ENCODE peak calls at places on chromosomes 11 and 22, in nine cellular contexts. N is heart left ventricle, M is NB4, R is tibial nerve, X is H1, W is sigmoid colon, O is stomach, D is A549, V is HepG2. Q is an unnamed sample.

GRCh38 chr11:88431675-88432341 is 94.3 kb upstream of the CTSC start:
- DNase-seq in N (no peak), M (no peak), R (no peak), X (no peak), W (no peak), O (no peak), D (no peak), V (peak), Q (no peak)

GRCh38 chr22:37059876-37060449 is 8.4 kb downstream of the KCTD17 start:
- DNase-seq in N (no peak), M (no peak), R (no peak), X (no peak), W (no peak), O (no peak), D (no peak), V (no peak), Q (no peak)

GRCh38 chr22:29780781-29781676 is 13.9 kb downstream of the UQCR10 start:
- DNase-seq in N (no peak), M (no peak), R (no peak), X (no peak), W (no peak), O (no peak), D (no peak), V (peak), Q (no peak)

GRCh38 chr22:27386186-27386585 is 415.4 kb downstream of the MN1 start:
- DNase-seq in N (no peak), M (no peak), R (no peak), X (no peak), W (no peak), O (no peak), D (peak), V (no peak), Q (no peak)

GRCh38 chr22:31271485-31271884 is 20.8 kb downstream of the PIK3IP1 start:
- DNase-seq in N (no peak), M (no peak), R (no peak), X (no peak), W (no peak), O (no peak), D (no peak), V (peak), Q (peak)

GRCh38 chr11:17162376-17162775 is 45.4 kb downstream of the PIK3C2A start:
- DNase-seq in N (no peak), M (no peak), R (no peak), X (no peak), W (no peak), O (no peak), D (no peak), V (no peak), Q (no peak)

GRCh38 chr22:31327786-31328544 is 18.2 kb downstream of the PATZ1 start:
- DNase-seq in N (no peak), M (no peak), R (no peak), X (no peak), W (no peak), O (no peak), D (no peak), V (no peak), Q (no peak)

GRCh38 chr11:63639195-63639832 is 25.1 kb upstream of the PLAAT3 start:
- DNase-seq in N (no peak), M (peak), R (no peak), X (no peak), W (no peak), O (no peak), D (peak), V (no peak), Q (no peak)

GRCh38 chr22:21632237-21632895 is at the start of gene CCDC116:
- DNase-seq in N (no peak), M (peak), R (no peak), X (peak), W (no peak), O (peak), D (peak), V (peak), Q (peak)

GRCh38 chr11:2507945-2508749 is 63.3 kb downstream of the KCNQ1 start:
- DNase-seq in N (no peak), M (no peak), R (no peak), X (no peak), W (peak), O (no peak), D (no peak), V (no peak), Q (peak)

GRCh38 chr11:65211293-65212105 is 29.8 kb downstream of the CAPN1 start:
- DNase-seq in N (no peak), M (no peak), R (no peak), X (no peak), W (peak), O (no peak), D (no peak), V (no peak), Q (no peak)

GRCh38 chr22:39612811-39613548 is 42.4 kb downstream of the CACNA1I start:
- DNase-seq in N (no peak), M (no peak), R (no peak), X (no peak), W (no peak), O (no peak), D (no peak), V (no peak), Q (no peak)

GRCh38 chr22:44723801-44724200 is 21.8 kb downstream of the PRR5 start:
- DNase-seq in N (no peak), M (peak), R (no peak), X (no peak), W (no peak), O (no peak), D (peak), V (peak), Q (no peak)

GRCh38 chr11:115682901-115683300 is 178.7 kb upstream of the CADM1 start:
- DNase-seq in N (no peak), M (no peak), R (no peak), X (no peak), W (no peak), O (no peak), D (no peak), V (no peak), Q (no peak)

GRCh38 chr11:2518112-2518982 is 73.5 kb downstream of the KCNQ1 start:
- DNase-seq in N (no peak), M (no peak), R (no peak), X (peak), W (peak), O (peak), D (no peak), V (no peak), Q (no peak)

GRCh38 chr22:46357711-46358505 is 22.4 kb downstream of the TRMU start:
- DNase-seq in N (no peak), M (no peak), R (no peak), X (no peak), W (no peak), O (no peak), D (no peak), V (no peak), Q (no peak)

GRCh38 chr11:117725048-117725734 is 71.8 kb downstream of the DSCAML1 start:
- DNase-seq in N (no peak), M (no peak), R (no peak), X (no peak), W (peak), O (no peak), D (no peak), V (no peak), Q (no peak)

GRCh38 chr11:2825261-2825885 is 60.2 kb downstream of the CDKN1C start:
- DNase-seq in N (peak), M (peak), R (peak), X (no peak), W (peak), O (peak), D (no peak), V (peak), Q (peak)

GRCh38 chr22:35426801-35427140 is 26.8 kb downstream of the MCM5 start:
- DNase-seq in N (no peak), M (no peak), R (no peak), X (no peak), W (no peak), O (no peak), D (no peak), V (no peak), Q (no peak)
- H3K4me3 ChIP-seq in N (no peak), M (no peak), R (no peak), X (no peak), W (no peak), O (no peak), D (no peak), V (no peak), Q (no peak)

GRCh38 chr11:60953781-60954180 is 1.8 kb upstream of the SLC15A3 start:
- DNase-seq in N (no peak), M (no peak), R (no peak), X (no peak), W (no peak), O (no peak), D (no peak), V (no peak), Q (peak)

GRCh38 chr11:60950933-60951610 is 904 bp downstream of the SLC15A3 start:
- DNase-seq in N (no peak), M (no peak), R (no peak), X (peak), W (no peak), O (peak), D (no peak), V (no peak), Q (peak)

GRCh38 chr11:60952742-60953170 is 780 bp upstream of the SLC15A3 start:
- DNase-seq in N (no peak), M (no peak), R (no peak), X (no peak), W (no peak), O (no peak), D (no peak), V (no peak), Q (no peak)

GRCh38 chr11:60951611-60951908 is 416 bp downstream of the SLC15A3 start:
- DNase-seq in N (no peak), M (no peak), R (peak), X (no peak), W (no peak), O (no peak), D (no peak), V (no peak), Q (no peak)

GRCh38 chr11:60951909-60952741 is at the start of gene SLC15A3:
- DNase-seq in N (peak), M (peak), R (peak), X (peak), W (peak), O (peak), D (no peak), V (no peak), Q (peak)
- TF ChIP-seq POLR2A in N (peak), M (peak), R (no peak), X (no peak), W (no peak), O (no peak), D (no peak), V (no peak), Q (no peak)

DNA sequence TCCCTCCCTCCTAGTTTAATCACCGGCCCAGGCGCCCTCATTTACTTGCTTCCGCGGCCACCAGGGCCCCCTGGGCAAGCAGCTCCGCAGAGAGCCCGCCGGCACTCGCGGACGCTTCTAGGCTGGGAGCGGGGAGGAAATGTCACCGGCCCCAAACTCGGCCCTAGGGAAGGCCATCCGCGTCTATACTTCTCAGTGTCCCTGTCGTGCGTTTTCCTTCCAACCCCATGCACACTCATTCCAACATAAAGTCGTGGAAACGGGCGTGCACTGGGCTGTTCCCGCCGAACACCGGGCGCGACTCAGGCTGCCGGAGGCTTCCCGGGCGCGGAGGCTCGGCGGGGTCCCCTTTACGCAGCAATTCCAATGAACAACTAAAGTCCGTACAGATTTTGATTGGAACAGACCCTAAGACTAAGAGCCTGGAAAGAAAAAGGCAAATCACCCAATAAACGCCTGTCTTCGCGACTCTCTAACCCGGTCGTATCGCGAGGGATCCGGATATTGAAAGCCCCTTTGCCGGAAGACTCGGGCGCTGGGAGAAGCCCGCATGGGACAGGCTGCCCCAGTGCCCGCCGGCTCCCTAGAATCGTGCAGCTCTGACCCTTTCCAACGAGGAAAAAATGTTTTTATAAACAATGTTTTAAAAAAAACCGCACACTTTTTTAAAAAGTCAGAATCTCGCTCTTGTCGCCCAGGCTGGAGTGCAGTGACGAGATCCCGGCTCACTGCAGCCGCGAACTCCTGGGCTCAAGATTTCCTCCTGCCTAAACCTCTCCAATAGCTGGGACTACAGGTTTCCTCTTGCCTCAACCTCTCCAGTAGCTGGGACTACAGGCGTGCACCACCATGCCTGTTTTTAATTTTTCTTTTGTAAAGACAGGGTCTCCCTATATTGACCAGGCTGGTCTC is 1.3 kb upstream of the BARX2 start:
- DNase-seq in N (no peak), M (no peak), R (no peak), X (peak), W (no peak), O (no peak), D (peak), V (no peak), Q (no peak)
- H3K4me3 ChIP-seq in N (peak), M (no peak), R (no peak), X (peak), W (peak), O (peak), D (peak), V (no peak), Q (peak)

GRCh38 chr11:32090774-32091370 is at the start of gene RCN1:
- DNase-seq in N (peak), M (peak), R (peak), X (peak), W (peak), O (peak), D (peak), V (peak), Q (peak)
- TF ChIP-seq POLR2A in N (peak), M (peak), R (no peak), X (peak), W (no peak), O (no peak), D (peak), V (no peak), Q (no peak)

DNA sequence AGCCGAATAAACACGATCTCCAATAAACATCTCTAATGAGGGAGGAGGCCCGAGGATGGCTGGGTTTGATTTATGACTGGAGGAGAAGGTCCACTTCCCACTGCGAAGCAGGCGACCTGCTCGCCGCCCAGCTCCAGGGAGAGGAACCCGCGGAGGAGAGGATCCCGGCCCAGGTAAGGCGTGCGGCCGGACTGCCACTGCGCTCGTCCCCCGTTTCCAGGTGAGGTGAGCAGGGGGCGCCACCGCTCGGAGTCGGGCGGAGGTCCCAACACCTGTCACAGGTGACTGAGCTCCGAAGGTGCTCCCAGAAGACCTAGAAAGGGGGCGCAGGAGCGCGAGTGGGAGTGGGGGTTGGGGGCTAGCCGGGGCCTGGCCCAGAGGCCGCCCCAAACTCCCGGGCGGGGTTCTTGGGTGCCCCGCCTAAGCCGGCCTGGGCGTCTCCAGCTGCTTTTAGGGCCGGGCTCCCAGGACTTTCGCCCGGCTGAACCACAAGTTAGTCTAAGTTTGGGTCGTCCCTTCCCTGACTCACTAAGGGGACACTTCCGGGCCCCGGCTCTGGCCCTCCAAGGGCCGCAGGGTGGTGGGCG is 5.4 kb upstream of the PAX6 start:
- DNase-seq in N (no peak), M (no peak), R (no peak), X (peak), W (peak), O (no peak), D (no peak), V (no peak), Q (no peak)
- H3K4me3 ChIP-seq in N (no peak), M (no peak), R (peak), X (peak), W (peak), O (peak), D (peak), V (no peak), Q (peak)

Q was measured in testis.